ENCODE peak calls at places on chromosomes 13 and 19, in six cellular contexts. One of them, this sample, is unnamed.

GRCh38 chr13:62119739-62120700 is 704.4 kb upstream of the PCDH20 start:
- DNase-seq in H1: no peak
- DNase-seq in K562: no peak
- DNase-seq in HCT116: peak; percentile 10
- DNase-seq in ovary: no peak
- DNase-seq in prostate gland: no peak
- DNase-seq in this sample: no peak

GRCh38 chr13:93079294-93079693 is 147.3 kb upstream of the GPC6 start:
- DNase-seq in prostate gland: no peak
- DNase-seq in ovary: no peak
- DNase-seq in HCT116: no peak
- DNase-seq in H1: no peak
- DNase-seq in K562: no peak
- DNase-seq in this sample: no peak

GRCh38 chr19:48741222-48741999 is 1.0 kb upstream of the RASIP1 start:
- DNase-seq in ovary: peak; percentile 40
- DNase-seq in H1: peak; percentile 97
- DNase-seq in K562: peak; percentile 94
- DNase-seq in HCT116: no peak
- DNase-seq in prostate gland: no peak
- DNase-seq in this sample: peak; percentile 81

GRCh38 chr13:47190696-47191095 is 293.8 kb upstream of the HTR2A start:
- DNase-seq in prostate gland: no peak
- DNase-seq in ovary: no peak
- DNase-seq in H1: no peak
- DNase-seq in K562: no peak
- DNase-seq in HCT116: no peak
- DNase-seq in this sample: no peak

GRCh38 chr13:44884076-44884729 is 105.1 kb downstream of the NUFIP1 start:
- DNase-seq in H1: no peak
- DNase-seq in ovary: no peak
- DNase-seq in prostate gland: no peak
- DNase-seq in HCT116: no peak
- DNase-seq in K562: no peak
- DNase-seq in this sample: no peak

GRCh38 chr19:35903550-35904179 is 1.3 kb downstream of the HCST start:
- DNase-seq in K562: peak; percentile 88
- DNase-seq in prostate gland: peak; percentile 50
- DNase-seq in HCT116: no peak
- DNase-seq in ovary: peak; percentile 67
- DNase-seq in H1: peak; percentile 78
- DNase-seq in this sample: peak; percentile 69

GRCh38 chr19:33219261-33219812 is 6.3 kb downstream of the SLC7A10 start:
- DNase-seq in H1: peak; percentile 78
- DNase-seq in prostate gland: no peak
- DNase-seq in K562: no peak
- DNase-seq in HCT116: no peak
- DNase-seq in ovary: no peak
- DNase-seq in this sample: no peak

GRCh38 chr13:64723735-64724134 is 2506.4 kb downstream of the PCDH9 start:
- DNase-seq in H1: no peak
- DNase-seq in K562: no peak
- DNase-seq in HCT116: peak; percentile 80
- DNase-seq in ovary: no peak
- DNase-seq in prostate gland: no peak
- DNase-seq in this sample: no peak

GRCh38 chr13:43072394-43072793 is 49.0 kb downstream of the DNAJC15 start:
- DNase-seq in prostate gland: no peak
- DNase-seq in HCT116: no peak
- DNase-seq in ovary: no peak
- DNase-seq in H1: no peak
- DNase-seq in K562: no peak
- DNase-seq in this sample: no peak

GRCh38 chr19:43662487-43662886 is 7.5 kb downstream of the PLAUR start:
- DNase-seq in HCT116: no peak
- DNase-seq in H1: peak; percentile 46
- DNase-seq in ovary: no peak
- DNase-seq in K562: no peak
- DNase-seq in prostate gland: no peak
- DNase-seq in this sample: no peak

DNA sequence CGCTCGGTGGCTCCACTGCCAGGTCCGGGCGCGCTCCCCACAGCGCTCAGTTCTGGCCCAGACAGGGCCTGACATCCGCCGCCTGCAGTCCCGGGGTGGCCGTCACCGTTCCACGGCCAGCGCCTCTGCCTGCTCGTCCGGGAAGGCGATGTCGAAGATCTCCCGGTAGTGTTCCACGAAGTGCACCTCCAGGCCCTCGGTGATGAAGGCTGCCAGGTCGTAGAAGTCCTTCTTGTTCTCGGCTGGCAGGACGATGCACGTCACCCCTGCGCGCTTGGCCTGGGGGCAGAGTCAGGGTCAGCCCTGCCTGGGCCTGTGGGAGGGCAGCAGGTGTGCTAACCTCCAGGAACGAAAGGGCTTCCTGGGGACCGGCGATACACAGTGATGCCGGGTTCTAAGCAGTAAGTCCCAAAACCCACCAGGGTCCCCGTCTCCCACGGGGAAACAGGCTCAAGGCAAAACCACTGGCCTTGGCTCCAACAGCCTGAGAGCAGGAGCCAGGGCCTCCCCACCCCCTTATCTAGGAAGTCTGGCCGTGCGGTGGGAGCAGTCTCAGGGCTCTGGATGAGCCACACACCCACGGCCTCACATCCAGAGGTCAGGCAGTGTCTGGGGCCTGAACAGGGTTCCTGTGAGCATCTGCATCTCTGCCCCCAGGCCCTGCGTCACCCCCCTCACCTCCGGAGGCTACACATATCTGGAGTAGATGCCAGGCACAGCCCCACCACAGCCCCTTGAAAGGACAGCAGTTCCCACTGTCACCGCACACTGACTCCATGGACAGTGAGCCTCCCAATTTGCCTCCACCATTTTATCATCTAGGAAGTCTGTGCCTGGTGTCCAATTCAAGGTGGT is 2.1 kb downstream of the RPL36 start:
- DNase-seq in ovary: peak; percentile 50
- DNase-seq in H1: no peak
- DNase-seq in HCT116: no peak
- DNase-seq in prostate gland: no peak
- DNase-seq in K562: no peak
- DNase-seq in this sample: no peak
- TF ChIP-seq POLR2A in ovary: no peak
- TF ChIP-seq POLR2A in H1: peak; percentile 67
- TF ChIP-seq POLR2A in HCT116: no peak
- TF ChIP-seq POLR2A in prostate gland: no peak
- TF ChIP-seq POLR2A in K562: peak; percentile 84
- TF ChIP-seq POLR2A in this sample: no peak

DNA sequence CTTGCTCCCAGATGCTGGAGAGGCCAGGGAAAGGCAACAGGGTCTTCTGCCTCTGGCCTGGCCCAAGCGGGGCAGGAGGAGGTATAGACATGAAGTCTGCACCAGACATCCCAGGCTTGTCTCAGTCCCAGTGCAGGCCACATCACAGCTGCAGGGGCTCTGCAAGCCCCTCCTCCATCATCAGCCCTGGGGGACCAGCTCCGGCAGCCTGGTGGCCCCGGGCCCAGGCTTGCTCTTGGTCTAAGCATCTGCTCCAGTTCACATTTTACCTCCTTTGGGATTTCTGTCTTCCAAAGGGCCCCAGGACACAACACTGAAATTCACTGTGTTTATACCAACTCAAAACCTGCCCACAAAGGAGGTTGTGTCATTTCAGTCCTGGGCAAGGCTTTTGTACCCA is 359.4 kb downstream of the ZNF536 start:
- DNase-seq in K562: no peak
- DNase-seq in HCT116: no peak
- DNase-seq in ovary: no peak
- DNase-seq in prostate gland: no peak
- DNase-seq in H1: no peak
- DNase-seq in this sample: no peak
- H3K36me3 ChIP-seq in K562: no peaks in the 10 kb centered on the region
- H3K36me3 ChIP-seq in HCT116: no peaks in the 10 kb centered on the region
- H3K36me3 ChIP-seq in ovary: no peaks in the 10 kb centered on the region
- H3K36me3 ChIP-seq in prostate gland: no peaks in the 10 kb centered on the region
- H3K36me3 ChIP-seq in H1: no peaks in the 10 kb centered on the region
- H3K36me3 ChIP-seq in this sample: no peaks in the 10 kb centered on the region

GRCh38 chr19:1065606-1066109 is 1.3 kb upstream of the ARHGAP45 start:
- DNase-seq in ovary: no peak
- DNase-seq in K562: no peak
- DNase-seq in H1: no peak
- DNase-seq in HCT116: peak; percentile 68
- DNase-seq in prostate gland: no peak
- DNase-seq in this sample: peak; percentile 83
- TF ChIP-seq POLR2A in ovary: no peak
- TF ChIP-seq POLR2A in K562: peak; percentile 19
- TF ChIP-seq POLR2A in H1: no peak
- TF ChIP-seq POLR2A in HCT116: no peak
- TF ChIP-seq POLR2A in prostate gland: no peak
- TF ChIP-seq POLR2A in this sample: no peak

DNA sequence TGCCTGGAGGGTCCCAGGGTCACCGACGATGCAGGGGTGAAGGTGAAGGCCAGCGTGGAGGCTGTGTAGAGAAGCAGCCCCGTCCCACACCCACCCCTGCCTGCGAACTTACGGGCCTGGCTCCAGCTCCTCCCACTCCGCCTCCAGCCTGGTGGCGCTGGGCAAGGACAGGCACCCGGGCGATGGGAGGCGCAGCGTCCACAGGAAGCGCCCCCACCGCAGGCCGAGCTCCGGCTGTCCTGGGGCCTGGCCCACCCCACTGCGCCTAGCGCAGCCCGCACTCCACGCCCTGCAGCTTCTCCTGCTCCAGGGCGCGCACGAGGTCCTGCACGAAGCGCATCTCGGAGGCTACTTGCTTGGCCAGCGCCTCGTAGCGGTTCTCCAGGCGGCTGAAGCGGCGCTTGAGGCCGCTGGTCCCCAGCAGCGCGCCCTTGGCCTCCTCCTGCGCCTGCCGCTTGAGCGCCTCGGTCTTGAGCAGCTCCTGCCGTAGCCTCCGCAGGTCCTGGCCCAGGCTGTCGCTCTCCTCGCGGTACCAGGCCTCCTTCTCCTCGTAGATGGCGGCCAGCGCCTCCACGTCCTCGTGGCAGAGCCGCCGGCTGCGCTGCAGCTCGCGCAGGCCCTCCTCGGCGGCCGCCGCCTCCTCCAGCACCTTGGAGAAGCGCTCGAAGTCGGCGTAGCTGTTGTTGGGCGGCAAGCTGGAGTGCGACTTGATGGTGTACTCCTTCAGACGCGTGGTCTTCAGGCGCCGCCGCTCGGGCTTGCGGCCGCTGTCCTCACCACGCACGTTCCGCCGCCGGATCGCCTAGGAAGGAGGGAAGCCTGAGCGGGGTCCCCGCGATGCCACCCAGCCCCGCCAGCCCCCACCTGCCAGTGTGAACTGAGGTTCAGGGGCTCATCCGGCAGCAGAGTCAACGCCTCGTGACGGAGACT is 11.8 kb downstream of the DAPK3 start:
- DNase-seq in HCT116: no peak
- DNase-seq in H1: no peak
- DNase-seq in K562: no peak
- DNase-seq in ovary: peak; percentile 23
- DNase-seq in prostate gland: no peak
- DNase-seq in this sample: no peak
- H3K36me3 ChIP-seq in HCT116: peaks cover 21% of the 10 kb centered on the region
- H3K36me3 ChIP-seq in H1: peaks cover 30% of the 10 kb centered on the region
- H3K36me3 ChIP-seq in K562: peaks cover 62% of the 10 kb centered on the region
- H3K36me3 ChIP-seq in ovary: no peaks in the 10 kb centered on the region
- H3K36me3 ChIP-seq in prostate gland: peaks cover 23% of the 10 kb centered on the region
- H3K36me3 ChIP-seq in this sample: no peaks in the 10 kb centered on the region

GRCh38 chr13:114007566-114007965 is 33.7 kb upstream of the C13orf46 start:
- DNase-seq in HCT116: no peak
- DNase-seq in K562: no peak
- DNase-seq in ovary: no peak
- DNase-seq in H1: no peak
- DNase-seq in prostate gland: no peak
- DNase-seq in this sample: peak; percentile 36
- TF ChIP-seq POLR2A in HCT116: no peak
- TF ChIP-seq POLR2A in K562: no peak
- TF ChIP-seq POLR2A in ovary: no peak
- TF ChIP-seq POLR2A in H1: no peak
- TF ChIP-seq POLR2A in prostate gland: no peak
- TF ChIP-seq POLR2A in this sample: no peak

GRCh38 chr13:29523199-29523931 is 72.1 kb downstream of the SLC7A1 start:
- DNase-seq in prostate gland: no peak
- DNase-seq in ovary: no peak
- DNase-seq in K562: no peak
- DNase-seq in HCT116: no peak
- DNase-seq in H1: no peak
- DNase-seq in this sample: no peak

GRCh38 chr13:29525757-29526156 is 69.7 kb downstream of the SLC7A1 start:
- DNase-seq in prostate gland: no peak
- DNase-seq in ovary: no peak
- DNase-seq in H1: no peak
- DNase-seq in K562: no peak
- DNase-seq in HCT116: no peak
- DNase-seq in this sample: no peak

GRCh38 chr13:29522044-29522685 is 73.3 kb downstream of the SLC7A1 start:
- DNase-seq in K562: no peak
- DNase-seq in H1: no peak
- DNase-seq in prostate gland: no peak
- DNase-seq in ovary: no peak
- DNase-seq in HCT116: no peak
- DNase-seq in this sample: peak; percentile 13

GRCh38 chr13:29524641-29525040 is 70.8 kb downstream of the SLC7A1 start:
- DNase-seq in H1: no peak
- DNase-seq in ovary: no peak
- DNase-seq in prostate gland: no peak
- DNase-seq in HCT116: no peak
- DNase-seq in K562: no peak
- DNase-seq in this sample: no peak

DNA sequence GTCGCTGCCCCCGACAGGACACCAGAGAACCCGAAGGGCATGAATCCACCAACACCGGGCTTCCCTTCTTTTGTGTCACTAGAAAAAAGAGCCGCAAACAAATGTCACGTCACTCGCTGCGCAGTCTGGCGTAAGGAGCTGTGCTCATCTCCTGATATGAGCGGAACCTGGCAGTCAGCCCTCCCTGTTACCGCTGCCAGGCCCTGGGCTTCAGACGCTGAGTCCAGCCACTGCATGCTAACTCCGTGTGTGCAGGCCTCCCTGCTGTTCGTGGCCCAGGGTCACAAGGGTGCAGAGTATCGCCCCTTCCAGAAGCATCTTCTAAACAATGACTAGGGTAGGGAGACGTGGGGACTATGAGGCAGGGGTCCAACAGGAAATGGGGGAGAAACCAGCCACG is 71.3 kb downstream of the SLC7A1 start:
- DNase-seq in ovary: no peak
- DNase-seq in HCT116: no peak
- DNase-seq in K562: no peak
- DNase-seq in prostate gland: no peak
- DNase-seq in H1: no peak
- DNase-seq in this sample: no peak
- H3K36me3 ChIP-seq in ovary: no peaks in the 10 kb centered on the region
- H3K36me3 ChIP-seq in HCT116: peaks cover 21% of the 10 kb centered on the region
- H3K36me3 ChIP-seq in K562: peaks cover 69% of the 10 kb centered on the region
- H3K36me3 ChIP-seq in prostate gland: no peaks in the 10 kb centered on the region
- H3K36me3 ChIP-seq in H1: peaks cover 42% of the 10 kb centered on the region
- H3K36me3 ChIP-seq in this sample: peaks cover 62% of the 10 kb centered on the region